ENCODE peak calls at places on chromosome 20, in eight cellular contexts. One of them, this sample, is unnamed. For H3K4me1, the result is how much of the 10 kb centered on the place peaks cover.

GRCh38 chr20:35992713-35993335 is 24.4 kb downstream of the CNBD2 start:
- DNase-seq in A549: peak
- DNase-seq in psoas muscle: no peak
- DNase-seq in CD8-positive, alpha-beta T cell: no peak
- DNase-seq in fibroblast of lung: peak
- DNase-seq in endodermal cell: peak
- DNase-seq in sigmoid colon: peak
- DNase-seq in ascending aorta: no peak
- DNase-seq in this sample: peak

GRCh38 chr20:24953204-24953565 is 4.1 kb downstream of the CST7 start:
- DNase-seq in A549: no peak
- DNase-seq in psoas muscle: no peak
- DNase-seq in CD8-positive, alpha-beta T cell: no peak
- DNase-seq in fibroblast of lung: no peak
- DNase-seq in endodermal cell: no peak
- DNase-seq in sigmoid colon: no peak
- DNase-seq in ascending aorta: no peak
- DNase-seq in this sample: no peak

GRCh38 chr20:62030834-62031434 is 34.7 kb downstream of the TAF4 start:
- DNase-seq in A549: no peak
- DNase-seq in psoas muscle: no peak
- DNase-seq in CD8-positive, alpha-beta T cell: no peak
- DNase-seq in fibroblast of lung: no peak
- DNase-seq in endodermal cell: no peak
- DNase-seq in sigmoid colon: no peak
- DNase-seq in ascending aorta: no peak
- DNase-seq in this sample: no peak

GRCh38 chr20:62294516-62294915 is 8.3 kb upstream of the ADRM1 start:
- DNase-seq in A549: no peak
- DNase-seq in psoas muscle: no peak
- DNase-seq in CD8-positive, alpha-beta T cell: no peak
- DNase-seq in fibroblast of lung: no peak
- DNase-seq in endodermal cell: no peak
- DNase-seq in sigmoid colon: no peak
- DNase-seq in ascending aorta: no peak
- DNase-seq in this sample: no peak

GRCh38 chr20:57860576-57860975 is 150.8 kb upstream of the PMEPA1 start:
- DNase-seq in A549: no peak
- DNase-seq in psoas muscle: no peak
- DNase-seq in CD8-positive, alpha-beta T cell: no peak
- DNase-seq in fibroblast of lung: no peak
- DNase-seq in endodermal cell: peak
- DNase-seq in sigmoid colon: no peak
- DNase-seq in ascending aorta: no peak
- DNase-seq in this sample: no peak

GRCh38 chr20:36215778-36216177 is 20.5 kb upstream of the AAR2 start:
- DNase-seq in A549: no peak
- DNase-seq in psoas muscle: no peak
- DNase-seq in CD8-positive, alpha-beta T cell: no peak
- DNase-seq in fibroblast of lung: no peak
- DNase-seq in endodermal cell: no peak
- DNase-seq in sigmoid colon: no peak
- DNase-seq in ascending aorta: no peak
- DNase-seq in this sample: no peak

GRCh38 chr20:25044660-25045342 is 13.1 kb downstream of the ACSS1 start:
- DNase-seq in A549: no peak
- DNase-seq in psoas muscle: peak
- DNase-seq in CD8-positive, alpha-beta T cell: no peak
- DNase-seq in fibroblast of lung: no peak
- DNase-seq in endodermal cell: no peak
- DNase-seq in sigmoid colon: peak
- DNase-seq in ascending aorta: no peak
- DNase-seq in this sample: no peak

GRCh38 chr20:10585308-10585707 is 88.5 kb downstream of the JAG1 start:
- DNase-seq in A549: no peak
- DNase-seq in psoas muscle: no peak
- DNase-seq in CD8-positive, alpha-beta T cell: no peak
- DNase-seq in fibroblast of lung: no peak
- DNase-seq in endodermal cell: no peak
- DNase-seq in sigmoid colon: no peak
- DNase-seq in ascending aorta: no peak
- DNase-seq in this sample: no peak

GRCh38 chr20:18395544-18395943 is 71.3 kb downstream of the DZANK1 start:
- DNase-seq in A549: no peak
- DNase-seq in psoas muscle: no peak
- DNase-seq in CD8-positive, alpha-beta T cell: no peak
- DNase-seq in fibroblast of lung: no peak
- DNase-seq in endodermal cell: no peak
- DNase-seq in sigmoid colon: no peak
- DNase-seq in ascending aorta: no peak
- DNase-seq in this sample: no peak

GRCh38 chr20:57772349-57772964 is 62.6 kb upstream of the PMEPA1 start:
- DNase-seq in A549: peak
- DNase-seq in psoas muscle: no peak
- DNase-seq in CD8-positive, alpha-beta T cell: no peak
- DNase-seq in fibroblast of lung: peak
- DNase-seq in endodermal cell: peak
- DNase-seq in sigmoid colon: peak
- DNase-seq in ascending aorta: peak
- DNase-seq in this sample: peak

GRCh38 chr20:11267131-11267761 is 593.4 kb upstream of the JAG1 start:
- DNase-seq in A549: peak
- DNase-seq in psoas muscle: peak
- DNase-seq in CD8-positive, alpha-beta T cell: no peak
- DNase-seq in fibroblast of lung: peak
- DNase-seq in endodermal cell: peak
- DNase-seq in sigmoid colon: no peak
- DNase-seq in ascending aorta: peak
- DNase-seq in this sample: no peak

GRCh38 chr20:38504368-38505090 is 31.9 kb downstream of the RALGAPB start:
- DNase-seq in A549: no peak
- DNase-seq in psoas muscle: no peak
- DNase-seq in CD8-positive, alpha-beta T cell: no peak
- DNase-seq in fibroblast of lung: peak
- DNase-seq in endodermal cell: no peak
- DNase-seq in sigmoid colon: no peak
- DNase-seq in ascending aorta: no peak
- DNase-seq in this sample: no peak

GRCh38 chr20:23626040-23626620 is 11.6 kb downstream of the CST3 start:
- DNase-seq in A549: peak
- DNase-seq in psoas muscle: no peak
- DNase-seq in CD8-positive, alpha-beta T cell: no peak
- DNase-seq in fibroblast of lung: no peak
- DNase-seq in endodermal cell: peak
- DNase-seq in sigmoid colon: no peak
- DNase-seq in ascending aorta: no peak
- DNase-seq in this sample: no peak

GRCh38 chr20:19660808-19661378 is 97.2 kb upstream of the RIN2 start:
- DNase-seq in A549: no peak
- DNase-seq in psoas muscle: no peak
- DNase-seq in CD8-positive, alpha-beta T cell: no peak
- DNase-seq in fibroblast of lung: no peak
- DNase-seq in endodermal cell: peak
- DNase-seq in sigmoid colon: no peak
- DNase-seq in ascending aorta: no peak
- DNase-seq in this sample: no peak

GRCh38 chr20:17641993-17642392 is 40.0 kb downstream of the RRBP1 start:
- DNase-seq in A549: no peak
- DNase-seq in psoas muscle: peak
- DNase-seq in CD8-positive, alpha-beta T cell: no peak
- DNase-seq in fibroblast of lung: no peak
- DNase-seq in endodermal cell: no peak
- DNase-seq in sigmoid colon: no peak
- DNase-seq in ascending aorta: no peak
- DNase-seq in this sample: no peak

GRCh38 chr20:50215101-50215500 is 24.5 kb downstream of the CEBPB start:
- DNase-seq in A549: no peak
- DNase-seq in psoas muscle: no peak
- DNase-seq in CD8-positive, alpha-beta T cell: no peak
- DNase-seq in fibroblast of lung: peak
- DNase-seq in endodermal cell: no peak
- DNase-seq in sigmoid colon: no peak
- DNase-seq in ascending aorta: no peak
- DNase-seq in this sample: no peak

GRCh38 chr20:2544211-2544610 is 7.8 kb downstream of the TMC2 start:
- DNase-seq in A549: no peak
- DNase-seq in psoas muscle: no peak
- DNase-seq in CD8-positive, alpha-beta T cell: no peak
- DNase-seq in fibroblast of lung: no peak
- DNase-seq in endodermal cell: no peak
- DNase-seq in sigmoid colon: no peak
- DNase-seq in ascending aorta: no peak
- DNase-seq in this sample: no peak

GRCh38 chr20:62830821-62831220 is 14.0 kb downstream of the COL9A3 start:
- DNase-seq in A549: no peak
- DNase-seq in psoas muscle: no peak
- DNase-seq in CD8-positive, alpha-beta T cell: no peak
- DNase-seq in fibroblast of lung: no peak
- DNase-seq in endodermal cell: peak
- DNase-seq in sigmoid colon: no peak
- DNase-seq in ascending aorta: no peak
- DNase-seq in this sample: no peak

GRCh38 chr20:23920936-23921335 is 41.4 kb upstream of the CST5 start:
- DNase-seq in A549: no peak
- DNase-seq in psoas muscle: no peak
- DNase-seq in CD8-positive, alpha-beta T cell: no peak
- DNase-seq in fibroblast of lung: no peak
- DNase-seq in endodermal cell: no peak
- DNase-seq in sigmoid colon: no peak
- DNase-seq in ascending aorta: no peak
- DNase-seq in this sample: no peak

GRCh38 chr20:57991211-57991841 is 237.1 kb downstream of the ANKRD60 start:
- DNase-seq in A549: peak
- DNase-seq in psoas muscle: peak
- DNase-seq in CD8-positive, alpha-beta T cell: no peak
- DNase-seq in fibroblast of lung: peak
- DNase-seq in endodermal cell: no peak
- DNase-seq in sigmoid colon: no peak
- DNase-seq in ascending aorta: peak
- DNase-seq in this sample: no peak

DNA sequence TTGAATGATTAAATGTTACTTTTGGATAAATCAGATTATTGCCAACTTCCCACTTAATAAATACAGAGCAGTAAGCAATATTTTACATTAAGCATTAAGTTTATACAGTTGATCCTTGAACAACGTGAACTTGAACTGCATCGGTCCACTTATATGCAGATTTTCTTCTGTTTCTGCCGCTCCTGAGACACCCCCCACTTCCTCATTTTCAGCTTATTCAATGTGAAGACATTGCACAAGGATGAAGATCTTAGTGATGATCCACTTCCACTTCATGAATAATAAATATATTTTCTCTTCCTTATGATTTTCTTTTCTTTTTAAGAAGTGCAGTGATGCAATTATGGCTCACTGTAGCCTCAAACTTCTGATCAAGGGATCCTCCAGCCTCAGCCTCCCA is 167.2 kb downstream of the LINC00237 start:
- DNase-seq in A549: no peak
- DNase-seq in psoas muscle: no peak
- DNase-seq in CD8-positive, alpha-beta T cell: no peak
- DNase-seq in fibroblast of lung: no peak
- DNase-seq in endodermal cell: no peak
- DNase-seq in sigmoid colon: no peak
- DNase-seq in ascending aorta: no peak
- DNase-seq in this sample: no peak
- H3K4me1 ChIP-seq in A549: under half
- H3K4me1 ChIP-seq in psoas muscle: under half
- H3K4me1 ChIP-seq in CD8-positive, alpha-beta T cell: under half
- H3K4me1 ChIP-seq in fibroblast of lung: under half
- H3K4me1 ChIP-seq in endodermal cell: under half
- H3K4me1 ChIP-seq in sigmoid colon: under half
- H3K4me1 ChIP-seq in ascending aorta: under half
- H3K4me1 ChIP-seq in this sample: under half

GRCh38 chr20:45833030-45833882 is at the start of gene SNX21:
- DNase-seq in A549: peak
- DNase-seq in psoas muscle: peak
- DNase-seq in CD8-positive, alpha-beta T cell: no peak
- DNase-seq in fibroblast of lung: peak
- DNase-seq in endodermal cell: peak
- DNase-seq in sigmoid colon: peak
- DNase-seq in ascending aorta: peak
- DNase-seq in this sample: no peak
- H3K4me1 ChIP-seq in A549: under half
- H3K4me1 ChIP-seq in psoas muscle: half or more
- H3K4me1 ChIP-seq in CD8-positive, alpha-beta T cell: under half
- H3K4me1 ChIP-seq in fibroblast of lung: under half
- H3K4me1 ChIP-seq in endodermal cell: under half
- H3K4me1 ChIP-seq in sigmoid colon: under half
- H3K4me1 ChIP-seq in ascending aorta: under half
- H3K4me1 ChIP-seq in this sample: under half

GRCh38 chr20:52411611-52412010 is 220.0 kb upstream of the ZFP64 start:
- DNase-seq in A549: no peak
- DNase-seq in psoas muscle: no peak
- DNase-seq in CD8-positive, alpha-beta T cell: no peak
- DNase-seq in fibroblast of lung: no peak
- DNase-seq in endodermal cell: no peak
- DNase-seq in sigmoid colon: no peak
- DNase-seq in ascending aorta: no peak
- DNase-seq in this sample: no peak
- H3K4me1 ChIP-seq in A549: under half
- H3K4me1 ChIP-seq in psoas muscle: under half
- H3K4me1 ChIP-seq in CD8-positive, alpha-beta T cell: half or more
- H3K4me1 ChIP-seq in fibroblast of lung: under half
- H3K4me1 ChIP-seq in endodermal cell: under half
- H3K4me1 ChIP-seq in sigmoid colon: under half
- H3K4me1 ChIP-seq in ascending aorta: under half
- H3K4me1 ChIP-seq in this sample: under half

GRCh38 chr20:32474717-32474966 is 110.5 kb downstream of the NOL4L start:
- DNase-seq in A549: no peak
- DNase-seq in psoas muscle: no peak
- DNase-seq in CD8-positive, alpha-beta T cell: no peak
- DNase-seq in fibroblast of lung: no peak
- DNase-seq in endodermal cell: no peak
- DNase-seq in sigmoid colon: no peak
- DNase-seq in ascending aorta: no peak
- DNase-seq in this sample: no peak
- H3K4me1 ChIP-seq in A549: under half
- H3K4me1 ChIP-seq in psoas muscle: under half
- H3K4me1 ChIP-seq in CD8-positive, alpha-beta T cell: under half
- H3K4me1 ChIP-seq in fibroblast of lung: under half
- H3K4me1 ChIP-seq in endodermal cell: under half
- H3K4me1 ChIP-seq in sigmoid colon: half or more
- H3K4me1 ChIP-seq in ascending aorta: under half
- H3K4me1 ChIP-seq in this sample: under half

This sample was measured in iPS DF 6.9.